ENCODE peak calls at places on chromosomes 4 and X, in nine cellular contexts. One of them, this sample, is unnamed.

GRCh38 chr4:186930024-186930423 is 206.4 kb upstream of the FAT1 start:
- DNase-seq in effector memory CD4-positive, alpha-beta T cell: no peak
- DNase-seq in fibroblast of pulmonary artery: no peak
- DNase-seq in endothelial cell: no peak
- DNase-seq in central memory CD4-positive, alpha-beta T cell: no peak
- DNase-seq in iPS-NIHi11: no peak
- DNase-seq in kidney glomerular epithelial cell: no peak
- DNase-seq in thoracic aorta: no peak
- DNase-seq in AG10803: no peak
- DNase-seq in this sample: no peak

GRCh38 chr4:73299548-73300280 is 41.1 kb upstream of the ANKRD17 start:
- DNase-seq in fibroblast of pulmonary artery: no peak
- DNase-seq in central memory CD4-positive, alpha-beta T cell: no peak
- DNase-seq in effector memory CD4-positive, alpha-beta T cell: no peak
- DNase-seq in iPS-NIHi11: no peak
- DNase-seq in AG10803: no peak
- DNase-seq in kidney glomerular epithelial cell: no peak
- DNase-seq in thoracic aorta: no peak
- DNase-seq in endothelial cell: no peak
- DNase-seq in this sample: no peak

GRCh38 chrX:43225626-43226328 is 430.3 kb upstream of the MAOA start:
- DNase-seq in thoracic aorta: no peak
- DNase-seq in central memory CD4-positive, alpha-beta T cell: no peak
- DNase-seq in iPS-NIHi11: no peak
- DNase-seq in fibroblast of pulmonary artery: no peak
- DNase-seq in kidney glomerular epithelial cell: no peak
- DNase-seq in endothelial cell: no peak
- DNase-seq in AG10803: no peak
- DNase-seq in effector memory CD4-positive, alpha-beta T cell: no peak
- DNase-seq in this sample: no peak

GRCh38 chr4:168051526-168051925 is 40.8 kb upstream of the ANXA10 start:
- DNase-seq in effector memory CD4-positive, alpha-beta T cell: no peak
- DNase-seq in endothelial cell: no peak
- DNase-seq in central memory CD4-positive, alpha-beta T cell: no peak
- DNase-seq in iPS-NIHi11: no peak
- DNase-seq in kidney glomerular epithelial cell: no peak
- DNase-seq in thoracic aorta: no peak
- DNase-seq in fibroblast of pulmonary artery: no peak
- DNase-seq in AG10803: no peak
- DNase-seq in this sample: no peak

GRCh38 chr4:148852092-148852699 is 410.0 kb upstream of the NR3C2 start:
- DNase-seq in iPS-NIHi11: no peak
- DNase-seq in fibroblast of pulmonary artery: peak; percentile 6
- DNase-seq in endothelial cell: no peak
- DNase-seq in kidney glomerular epithelial cell: no peak
- DNase-seq in thoracic aorta: no peak
- DNase-seq in central memory CD4-positive, alpha-beta T cell: no peak
- DNase-seq in effector memory CD4-positive, alpha-beta T cell: no peak
- DNase-seq in AG10803: no peak
- DNase-seq in this sample: no peak

GRCh38 chr4:41142946-41143720 is 71.2 kb downstream of the APBB2 start:
- DNase-seq in iPS-NIHi11: no peak
- DNase-seq in fibroblast of pulmonary artery: peak; percentile 96
- DNase-seq in central memory CD4-positive, alpha-beta T cell: no peak
- DNase-seq in thoracic aorta: peak; percentile 26
- DNase-seq in kidney glomerular epithelial cell: peak; percentile 90
- DNase-seq in endothelial cell: no peak
- DNase-seq in AG10803: peak; percentile 99
- DNase-seq in effector memory CD4-positive, alpha-beta T cell: no peak
- DNase-seq in this sample: no peak

GRCh38 chrX:69070949-69071650 is 94.2 kb downstream of the PJA1 start:
- DNase-seq in iPS-NIHi11: no peak
- DNase-seq in effector memory CD4-positive, alpha-beta T cell: no peak
- DNase-seq in fibroblast of pulmonary artery: no peak
- DNase-seq in thoracic aorta: peak; percentile 2
- DNase-seq in endothelial cell: no peak
- DNase-seq in central memory CD4-positive, alpha-beta T cell: no peak
- DNase-seq in kidney glomerular epithelial cell: no peak
- DNase-seq in AG10803: no peak
- DNase-seq in this sample: no peak

GRCh38 chrX:49762175-49762704 is 66.5 kb upstream of the PAGE1 start:
- DNase-seq in kidney glomerular epithelial cell: no peak
- DNase-seq in iPS-NIHi11: peak; percentile 3
- DNase-seq in endothelial cell: no peak
- DNase-seq in fibroblast of pulmonary artery: no peak
- DNase-seq in AG10803: no peak
- DNase-seq in effector memory CD4-positive, alpha-beta T cell: no peak
- DNase-seq in central memory CD4-positive, alpha-beta T cell: no peak
- DNase-seq in thoracic aorta: no peak
- DNase-seq in this sample: no peak

GRCh38 chr4:189804884-189805283 is 135.8 kb upstream of the FRG1 start:
- DNase-seq in AG10803: no peak
- DNase-seq in effector memory CD4-positive, alpha-beta T cell: no peak
- DNase-seq in iPS-NIHi11: no peak
- DNase-seq in fibroblast of pulmonary artery: no peak
- DNase-seq in kidney glomerular epithelial cell: no peak
- DNase-seq in central memory CD4-positive, alpha-beta T cell: no peak
- DNase-seq in endothelial cell: no peak
- DNase-seq in thoracic aorta: no peak
- DNase-seq in this sample: no peak

This sample was measured in CMK.